ENCODE peak calls at places on chromosomes 16 and 17, in four cellular contexts. One of them, this sample, is unnamed.

GRCh38 chr17:79997004-79997673 is 38.5 kb downstream of the TBC1D16 start:
- DNase-seq in HEK293T: no peak
- DNase-seq in K562: no peak
- DNase-seq in GM12878: peak
- DNase-seq in this sample: no peak

GRCh38 chr16:82031116-82032084 is 3.7 kb upstream of the HSD17B2 start:
- DNase-seq in HEK293T: peak
- DNase-seq in K562: peak
- DNase-seq in GM12878: no peak
- DNase-seq in this sample: peak

GRCh38 chr16:1458977-1459341 is 14.6 kb upstream of the CCDC154 start:
- DNase-seq in HEK293T: no peak
- DNase-seq in K562: no peak
- DNase-seq in GM12878: no peak
- DNase-seq in this sample: no peak

GRCh38 chr17:79843917-79844815 is 4.9 kb upstream of the CBX4 start:
- DNase-seq in HEK293T: peak
- DNase-seq in K562: no peak
- DNase-seq in GM12878: no peak
- DNase-seq in this sample: no peak

GRCh38 chr16:30992381-30992780 is 7.4 kb downstream of the HSD3B7 start:
- DNase-seq in HEK293T: no peak
- DNase-seq in K562: no peak
- DNase-seq in GM12878: no peak
- DNase-seq in this sample: no peak

GRCh38 chr17:40518401-40519088 is 17.1 kb upstream of the TNS4 start:
- DNase-seq in HEK293T: no peak
- DNase-seq in K562: peak
- DNase-seq in GM12878: no peak
- DNase-seq in this sample: no peak

GRCh38 chr17:48543854-48544355 is 1.0 kb downstream of the HOXB2 start:
- DNase-seq in HEK293T: no peak
- DNase-seq in K562: no peak
- DNase-seq in GM12878: no peak
- DNase-seq in this sample: no peak

GRCh38 chr17:32541640-32542039 is 54.8 kb downstream of the CDK5R1 start:
- DNase-seq in HEK293T: no peak
- DNase-seq in K562: no peak
- DNase-seq in GM12878: no peak
- DNase-seq in this sample: no peak

GRCh38 chr16:77611386-77611785 is 110.9 kb upstream of the NUDT7 start:
- DNase-seq in HEK293T: no peak
- DNase-seq in K562: no peak
- DNase-seq in GM12878: no peak
- DNase-seq in this sample: no peak

GRCh38 chr16:8721693-8722348 is 47.4 kb downstream of the ABAT start:
- DNase-seq in HEK293T: no peak
- DNase-seq in K562: no peak
- DNase-seq in GM12878: no peak
- DNase-seq in this sample: no peak

GRCh38 chr16:81940781-81941560 is 70.3 kb downstream of the SDR42E1 start:
- DNase-seq in HEK293T: no peak
- DNase-seq in K562: no peak
- DNase-seq in GM12878: no peak
- DNase-seq in this sample: peak

GRCh38 chr17:41500131-41500911 is 5.1 kb downstream of the KRT13 start:
- DNase-seq in HEK293T: no peak
- DNase-seq in K562: peak
- DNase-seq in GM12878: no peak
- DNase-seq in this sample: no peak

GRCh38 chr17:48002208-48002919 is 31.5 kb downstream of the CDK5RAP3 start:
- DNase-seq in HEK293T: no peak
- DNase-seq in K562: peak
- DNase-seq in GM12878: peak
- DNase-seq in this sample: peak

GRCh38 chr17:12074346-12074745 is 53.7 kb downstream of the MAP2K4 start:
- DNase-seq in HEK293T: no peak
- DNase-seq in K562: no peak
- DNase-seq in GM12878: no peak
- DNase-seq in this sample: no peak

GRCh38 chr17:12067425-12067824 is 46.7 kb downstream of the MAP2K4 start:
- DNase-seq in HEK293T: no peak
- DNase-seq in K562: no peak
- DNase-seq in GM12878: no peak
- DNase-seq in this sample: no peak

GRCh38 chr17:12064395-12064794 is 43.7 kb downstream of the MAP2K4 start:
- DNase-seq in HEK293T: no peak
- DNase-seq in K562: no peak
- DNase-seq in GM12878: no peak
- DNase-seq in this sample: no peak

GRCh38 chr17:12070561-12070960 is 49.9 kb downstream of the MAP2K4 start:
- DNase-seq in HEK293T: no peak
- DNase-seq in K562: no peak
- DNase-seq in GM12878: no peak
- DNase-seq in this sample: no peak

GRCh38 chr17:12068946-12069345 is 48.3 kb downstream of the MAP2K4 start:
- DNase-seq in HEK293T: no peak
- DNase-seq in K562: no peak
- DNase-seq in GM12878: no peak
- DNase-seq in this sample: no peak
- TF ChIP-seq FOXK2 in HEK293T: no peak
- TF ChIP-seq FOXK2 in K562: no peak
- TF ChIP-seq FOXK2 in GM12878: no peak
- TF ChIP-seq FOXK2 in this sample: no peak

DNA sequence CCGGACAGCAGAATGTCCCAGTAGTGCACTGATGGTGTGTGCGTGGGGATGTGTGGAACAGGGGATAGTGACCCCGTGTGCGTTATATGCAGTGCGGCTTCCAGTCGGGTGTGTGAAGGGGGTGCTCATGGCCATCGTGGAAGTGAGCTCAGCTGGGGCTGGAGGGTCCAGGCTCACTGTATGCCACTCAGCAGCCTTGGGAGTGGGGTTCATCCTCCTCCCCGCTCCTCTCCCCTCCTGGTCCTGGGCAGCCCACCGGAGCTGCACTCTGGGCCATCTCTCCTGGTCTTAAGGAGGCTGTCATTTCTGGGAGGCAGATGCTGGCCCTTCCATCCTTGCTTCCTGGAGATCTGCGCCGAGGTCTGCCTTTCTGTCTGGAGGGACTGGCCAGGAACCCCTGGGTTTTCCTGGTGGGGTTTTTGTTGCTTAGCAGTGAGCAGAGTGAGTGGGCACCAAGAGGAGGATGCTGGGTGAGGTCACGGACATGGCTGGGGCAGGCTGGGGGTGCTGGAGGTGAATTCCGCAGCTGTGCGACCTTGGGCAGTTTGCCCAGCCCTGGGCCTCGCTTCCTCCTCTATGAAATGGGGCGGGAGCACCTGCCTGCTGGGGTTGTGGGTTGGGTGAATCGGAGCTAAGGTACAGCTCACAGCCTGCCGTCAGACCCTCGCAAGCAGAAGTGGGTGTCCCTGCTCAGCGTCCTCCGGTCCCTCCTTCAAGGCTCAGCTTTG is 164.1 kb downstream of the SEC14L1 start:
- DNase-seq in HEK293T: no peak
- DNase-seq in K562: no peak
- DNase-seq in GM12878: no peak
- DNase-seq in this sample: peak
- TF ChIP-seq FOXK2 in HEK293T: no peak
- TF ChIP-seq FOXK2 in K562: no peak
- TF ChIP-seq FOXK2 in GM12878: no peak
- TF ChIP-seq FOXK2 in this sample: no peak

GRCh38 chr16:56506941-56507340 is 12.9 kb downstream of the BBS2 start:
- DNase-seq in HEK293T: no peak
- DNase-seq in K562: no peak
- DNase-seq in GM12878: no peak
- DNase-seq in this sample: no peak
- TF ChIP-seq FOXK2 in HEK293T: no peak
- TF ChIP-seq FOXK2 in K562: no peak
- TF ChIP-seq FOXK2 in GM12878: no peak
- TF ChIP-seq FOXK2 in this sample: no peak

GRCh38 chr17:74785096-74785980 is 9.2 kb upstream of the NAT9 start:
- DNase-seq in HEK293T: no peak
- DNase-seq in K562: no peak
- DNase-seq in GM12878: no peak
- DNase-seq in this sample: no peak

GRCh38 chr17:74785981-74786360 is 9.8 kb upstream of the NAT9 start:
- DNase-seq in HEK293T: no peak
- DNase-seq in K562: no peak
- DNase-seq in GM12878: no peak
- DNase-seq in this sample: no peak

GRCh38 chr17:74779948-74780400 is 3.8 kb upstream of the NAT9 start:
- DNase-seq in HEK293T: no peak
- DNase-seq in K562: no peak
- DNase-seq in GM12878: peak
- DNase-seq in this sample: no peak

GRCh38 chr17:74780443-74781238 is 4.5 kb upstream of the NAT9 start:
- DNase-seq in HEK293T: peak
- DNase-seq in K562: peak
- DNase-seq in GM12878: no peak
- DNase-seq in this sample: peak

GRCh38 chr17:74782571-74782970 is 6.4 kb upstream of the NAT9 start:
- DNase-seq in HEK293T: no peak
- DNase-seq in K562: no peak
- DNase-seq in GM12878: no peak
- DNase-seq in this sample: no peak
- TF ChIP-seq FOXK2 in HEK293T: no peak
- TF ChIP-seq FOXK2 in K562: no peak
- TF ChIP-seq FOXK2 in GM12878: no peak
- TF ChIP-seq FOXK2 in this sample: no peak

GRCh38 chr17:81891303-81891552 is 158 bp downstream of the ALYREF start:
- DNase-seq in HEK293T: no peak
- DNase-seq in K562: no peak
- DNase-seq in GM12878: no peak
- DNase-seq in this sample: no peak

GRCh38 chr17:81889602-81890001 is 1.8 kb downstream of the ALYREF start:
- DNase-seq in HEK293T: no peak
- DNase-seq in K562: peak
- DNase-seq in GM12878: no peak
- DNase-seq in this sample: no peak

GRCh38 chr17:81888105-81888987 is 3.0 kb downstream of the ALYREF start:
- DNase-seq in HEK293T: no peak
- DNase-seq in K562: peak
- DNase-seq in GM12878: no peak
- DNase-seq in this sample: no peak

GRCh38 chr17:81888988-81889595 is 2.3 kb downstream of the ALYREF start:
- DNase-seq in HEK293T: no peak
- DNase-seq in K562: peak
- DNase-seq in GM12878: no peak
- DNase-seq in this sample: no peak

GRCh38 chr17:81890447-81891302 is 711 bp downstream of the ALYREF start:
- DNase-seq in HEK293T: peak
- DNase-seq in K562: peak
- DNase-seq in GM12878: no peak
- DNase-seq in this sample: no peak
- TF ChIP-seq FOXK2 in HEK293T: no peak
- TF ChIP-seq FOXK2 in K562: no peak
- TF ChIP-seq FOXK2 in GM12878: no peak
- TF ChIP-seq FOXK2 in this sample: no peak

DNA sequence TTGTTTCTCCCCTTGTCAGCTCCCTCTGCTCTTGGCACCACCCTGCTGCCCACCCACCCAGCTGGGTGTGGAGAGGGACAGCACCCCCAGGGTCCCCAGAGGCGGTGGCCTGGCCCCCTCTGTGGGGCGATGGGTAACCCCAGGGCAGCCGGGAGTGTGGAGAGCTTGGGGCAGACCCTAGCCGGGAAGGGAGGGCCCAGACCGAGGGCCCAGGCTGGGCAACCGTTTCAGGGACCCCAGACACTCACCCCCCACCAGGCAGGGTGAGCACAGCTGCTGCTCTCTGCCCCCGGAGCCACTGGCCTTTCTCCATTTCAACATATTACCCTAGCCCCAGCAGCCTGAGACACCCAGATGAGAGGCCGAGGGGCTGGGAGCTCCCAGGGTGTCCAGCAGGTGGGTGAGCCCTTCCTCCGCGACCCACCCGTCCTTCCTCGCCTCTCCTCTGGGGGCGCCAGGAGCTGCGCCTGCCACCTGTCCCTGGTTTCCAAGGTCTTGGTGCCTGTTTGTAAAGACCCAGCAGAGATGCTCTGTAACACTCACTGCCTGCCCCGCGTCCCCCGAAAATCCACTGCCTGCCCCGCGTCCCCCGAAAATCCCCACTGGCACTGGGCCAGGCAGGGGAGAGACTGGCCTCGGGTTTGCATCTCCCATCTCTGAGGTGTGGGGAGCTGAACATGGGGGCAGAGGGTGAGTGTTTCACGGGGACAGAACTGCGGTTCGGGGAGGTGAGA is 45.4 kb downstream of the BAHCC1 start:
- DNase-seq in HEK293T: peak
- DNase-seq in K562: peak
- DNase-seq in GM12878: no peak
- DNase-seq in this sample: peak
- TF ChIP-seq FOXK2 in HEK293T: no peak
- TF ChIP-seq FOXK2 in K562: no peak
- TF ChIP-seq FOXK2 in GM12878: no peak
- TF ChIP-seq FOXK2 in this sample: no peak

DNA sequence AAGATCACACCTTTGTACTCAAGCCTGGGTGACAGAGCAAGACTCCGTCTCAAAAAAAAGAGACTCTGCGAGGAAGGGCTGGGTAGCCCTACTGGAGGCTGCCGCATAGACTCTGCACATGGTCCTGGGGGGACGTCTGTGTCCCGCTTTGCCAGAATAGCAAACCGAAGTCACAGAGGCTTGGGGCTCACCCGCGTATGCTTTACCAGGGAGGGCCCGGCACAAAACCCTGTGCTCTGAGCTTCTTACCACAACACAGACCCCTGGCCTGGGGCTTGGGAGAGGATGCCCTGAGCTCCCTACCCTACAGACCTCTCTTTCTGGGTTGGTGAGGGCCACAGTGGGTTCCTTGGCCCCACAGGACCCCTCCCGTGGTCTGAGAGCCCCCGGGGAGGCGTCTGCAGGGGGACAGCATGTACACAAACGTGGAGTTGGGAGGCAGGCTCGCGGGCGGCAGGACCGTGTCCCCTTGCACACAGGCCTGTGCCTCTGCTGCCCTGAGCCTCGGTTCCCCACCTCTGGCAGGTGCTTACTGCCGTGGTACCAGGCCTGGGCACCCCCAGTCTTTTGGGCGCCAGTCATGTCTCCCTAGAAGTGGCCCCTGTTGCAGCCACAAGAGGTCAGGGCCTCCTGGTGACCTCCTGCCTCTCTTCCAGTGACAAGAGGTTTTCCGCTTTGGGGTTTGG is 13.8 kb downstream of the CPNE7 start:
- DNase-seq in HEK293T: no peak
- DNase-seq in K562: no peak
- DNase-seq in GM12878: no peak
- DNase-seq in this sample: no peak
- TF ChIP-seq FOXK2 in HEK293T: no peak
- TF ChIP-seq FOXK2 in K562: no peak
- TF ChIP-seq FOXK2 in GM12878: no peak
- TF ChIP-seq FOXK2 in this sample: no peak

DNA sequence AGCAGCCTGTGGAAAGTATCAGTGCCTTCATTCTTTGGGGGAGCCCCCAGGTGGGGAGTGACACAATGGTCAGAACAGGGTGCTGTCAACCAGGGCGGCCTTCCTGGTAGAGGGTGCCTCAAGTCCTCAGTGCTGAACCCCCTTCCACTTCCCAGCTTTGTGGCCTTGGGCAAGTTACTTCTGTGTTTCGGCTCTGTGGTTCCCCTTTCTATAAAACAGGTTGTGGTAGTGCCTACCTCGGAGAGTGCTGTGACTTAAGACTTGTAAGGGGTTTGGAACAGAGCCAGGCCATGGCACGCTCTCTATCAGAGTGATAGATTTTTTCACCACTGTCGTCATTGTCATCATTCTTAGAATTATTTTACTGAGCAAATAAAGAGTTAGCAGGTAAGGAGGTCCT is 141.1 kb downstream of the CCDC182 start:
- DNase-seq in HEK293T: no peak
- DNase-seq in K562: no peak
- DNase-seq in GM12878: peak
- DNase-seq in this sample: no peak
- TF ChIP-seq FOXK2 in HEK293T: no peak
- TF ChIP-seq FOXK2 in K562: no peak
- TF ChIP-seq FOXK2 in GM12878: no peak
- TF ChIP-seq FOXK2 in this sample: no peak

This sample was measured in HepG2.